ENCODE peak calls at places on chromosomes 3 and 15, in nine cellular contexts. C is K562, P is transverse colon, I is stomach, U is ovary, H is A549, K is tibial nerve, F is HepG2, A is sigmoid colon. S is an unnamed sample.

GRCh38 chr3:52873433-52874159 is 23.8 kb downstream of the STIMATE start:
- DNase-seq in U (no peak), K (no peak), F (no peak), H (no peak), I (no peak), P (no peak), C (peak; percentile 19), A (no peak), S (no peak)

GRCh38 chr15:96395687-96396086 is 65.2 kb downstream of the NR2F2 start:
- DNase-seq in K (no peak), A (no peak), H (no peak), C (no peak), P (no peak), U (no peak), I (peak; percentile 43), F (peak; percentile 19), S (no peak)

GRCh38 chr3:34947849-34948248 is 691.5 kb upstream of the ARPP21 start:
- DNase-seq in K (no peak), F (no peak), U (no peak), A (no peak), I (no peak), P (no peak), H (no peak), C (no peak), S (no peak)

GRCh38 chr15:25173241-25174028 is 218.6 kb downstream of the SNRPN start:
- DNase-seq in A (no peak), P (no peak), H (no peak), F (no peak), K (no peak), I (peak; percentile 11), C (no peak), U (peak; percentile 1), S (peak; percentile 60)

GRCh38 chr3:15391007-15391406 is 36.3 kb downstream of the METTL6 start:
- DNase-seq in U (no peak), A (no peak), H (no peak), F (no peak), I (no peak), K (no peak), C (no peak), P (no peak), S (no peak)

GRCh38 chr3:181568248-181568647 is 143.5 kb upstream of the SOX2 start:
- DNase-seq in H (no peak), I (no peak), F (no peak), C (no peak), U (no peak), P (no peak), K (no peak), A (no peak), S (no peak)

GRCh38 chr3:146465713-146466465 is 3.5 kb downstream of the PLSCR2 start:
- DNase-seq in A (no peak), P (no peak), U (no peak), K (no peak), H (no peak), I (no peak), C (no peak), F (no peak), S (no peak)

GRCh38 chr15:52677593-52677992 is 1.6 kb downstream of the ATOSA start:
- DNase-seq in K (no peak), H (no peak), P (no peak), I (no peak), U (no peak), C (no peak), A (no peak), F (no peak), S (no peak)

GRCh38 chr3:127145266-127145665 is 47.7 kb upstream of the PRR23E start:
- DNase-seq in H (no peak), P (no peak), U (no peak), F (no peak), K (no peak), I (peak; percentile 14), A (no peak), C (no peak), S (peak; percentile 36)

GRCh38 chr3:129126726-129127280 is 5.2 kb upstream of the RAB43 start:
- DNase-seq in F (no peak), P (no peak), I (no peak), U (no peak), K (no peak), C (no peak), H (no peak), A (no peak), S (no peak)

GRCh38 chr3:28013864-28014473 is 227.4 kb upstream of the CMC1 start:
- DNase-seq in C (no peak), A (no peak), K (no peak), P (no peak), F (no peak), H (no peak), I (no peak), U (no peak), S (no peak)
- TF ChIP-seq EP300 in C (no peak), A (no peak), K (no peak), P (no peak), F (no peak), H (no peak), I (no peak), U (no peak), S (no peak)

GRCh38 chr15:29086891-29087290 is 182.7 kb downstream of the NSMCE3 start:
- DNase-seq in C (no peak), F (no peak), H (no peak), I (no peak), P (no peak), K (no peak), U (no peak), A (peak; percentile 11), S (no peak)

GRCh38 chr15:29090617-29091466 is 178.8 kb downstream of the NSMCE3 start:
- DNase-seq in I (no peak), U (no peak), H (peak; percentile 52), C (peak; percentile 78), K (no peak), F (peak; percentile 12), P (no peak), A (peak; percentile 47), S (no peak)

GRCh38 chr15:29087521-29088285 is 181.9 kb downstream of the NSMCE3 start:
- DNase-seq in P (no peak), C (no peak), H (no peak), A (peak; percentile 33), K (no peak), U (no peak), F (no peak), I (no peak), S (no peak)

GRCh38 chr15:29089731-29090616 is 179.6 kb downstream of the NSMCE3 start:
- DNase-seq in A (peak; percentile 47), I (no peak), K (no peak), F (no peak), C (no peak), H (no peak), U (no peak), P (no peak), S (no peak)

DNA sequence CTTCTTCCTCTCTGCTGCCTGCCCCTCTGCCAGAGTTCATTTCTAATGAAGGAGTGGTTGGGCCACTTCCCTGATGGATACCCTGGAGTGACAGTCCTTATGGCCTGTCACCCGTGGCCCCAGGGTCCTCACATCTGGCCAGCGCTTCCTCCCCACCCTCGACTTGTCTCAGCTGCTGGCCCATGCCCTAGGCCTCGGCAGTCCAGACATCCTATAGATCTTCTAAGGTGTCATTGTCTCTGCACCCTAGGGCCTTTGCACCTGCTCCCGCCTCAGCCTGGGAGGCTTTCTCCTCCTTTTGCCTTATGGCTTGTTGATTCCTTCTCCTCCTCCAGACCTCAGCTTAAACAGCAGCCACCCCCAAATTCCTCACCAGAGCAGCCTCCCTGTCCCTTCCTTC is 181.0 kb downstream of the NSMCE3 start:
- DNase-seq in C (no peak), A (peak; percentile 26), F (no peak), P (no peak), I (no peak), H (no peak), K (no peak), U (no peak), S (no peak)
- TF ChIP-seq POLR2A in C (no peak), A (no peak), F (no peak), P (no peak), I (no peak), H (no peak), K (no peak), U (no peak), S (no peak)

GRCh38 chr3:63960048-63960711 is 48.0 kb upstream of the SCAANT1 start:
- DNase-seq in I (peak; percentile 43), F (no peak), P (peak; percentile 34), H (peak; percentile 39), K (peak; percentile 33), A (no peak), U (no peak), C (peak; percentile 15), S (no peak)
- TF ChIP-seq EP300 in I (no peak), F (no peak), P (no peak), H (no peak), K (no peak), A (no peak), U (no peak), C (no peak), S (no peak)

GRCh38 chr15:99452010-99452409 is 113.8 kb upstream of the MEF2A start:
- DNase-seq in F (no peak), U (no peak), K (no peak), I (no peak), P (no peak), H (no peak), C (no peak), A (peak; percentile 61), S (no peak)

GRCh38 chr15:99453646-99454045 is 112.1 kb upstream of the MEF2A start:
- DNase-seq in I (no peak), P (no peak), F (no peak), K (no peak), U (no peak), H (no peak), A (peak; percentile 40), C (no peak), S (no peak)

GRCh38 chr15:99451484-99451883 is 114.3 kb upstream of the MEF2A start:
- DNase-seq in C (no peak), F (no peak), U (no peak), H (no peak), I (no peak), P (no peak), K (no peak), A (peak; percentile 35), S (no peak)

GRCh38 chr15:99454107-99454809 is 111.5 kb upstream of the MEF2A start:
- DNase-seq in C (no peak), I (peak; percentile 25), U (no peak), P (no peak), A (peak; percentile 37), H (no peak), F (no peak), K (no peak), S (no peak)

DNA sequence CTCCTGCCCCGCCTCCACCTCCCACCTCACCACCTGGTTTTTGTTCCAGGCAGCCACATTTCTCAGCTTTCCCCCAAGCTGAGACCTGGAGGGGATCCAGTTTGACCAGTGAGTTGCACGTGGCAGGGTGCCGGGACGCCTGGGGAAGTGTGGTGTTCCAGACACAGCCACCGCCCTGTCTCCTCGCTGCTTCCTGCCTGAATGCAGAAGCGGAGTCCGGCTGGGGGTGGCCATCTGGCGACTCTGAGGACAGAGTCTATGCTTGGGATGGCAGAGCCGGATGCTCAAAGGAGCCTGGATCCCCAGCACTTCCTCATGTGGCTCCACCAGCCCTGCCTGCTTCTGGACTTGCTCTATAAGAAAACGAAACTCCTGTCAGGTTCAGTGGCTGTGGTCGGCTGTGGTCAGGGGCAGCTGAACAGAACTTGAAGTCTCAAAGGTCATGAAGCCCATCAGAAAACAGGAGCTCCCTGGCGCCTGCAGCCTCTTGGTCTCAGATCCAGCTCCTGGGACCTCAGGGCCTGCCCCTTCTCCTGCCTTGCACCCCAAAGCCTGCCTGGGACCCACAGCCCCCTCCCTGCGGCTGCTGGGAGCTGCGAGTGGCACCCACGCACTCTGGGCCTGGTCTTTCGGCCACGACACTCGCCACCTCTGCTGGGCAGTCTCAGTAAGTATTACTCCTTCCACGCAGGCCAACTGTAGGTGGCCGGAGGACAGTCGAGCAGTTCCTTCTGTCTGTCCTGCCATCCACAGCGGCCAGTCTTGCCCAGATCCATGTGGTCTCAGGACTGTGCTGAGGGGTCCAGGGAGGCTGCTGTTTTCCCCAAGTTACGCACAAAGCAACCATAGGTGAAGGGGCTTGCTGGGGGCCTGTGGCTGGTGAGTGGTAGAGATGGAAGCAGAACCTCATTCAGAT is 112.8 kb upstream of the MEF2A start:
- DNase-seq in A (peak; percentile 91), H (no peak), P (peak; percentile 67), F (peak; percentile 30), U (no peak), K (peak; percentile 69), I (peak; percentile 83), C (no peak), S (peak; percentile 92)
- TF ChIP-seq POLR2A in A (no peak), H (no peak), P (peak; percentile 23), F (no peak), U (no peak), K (no peak), I (no peak), C (no peak), S (no peak)

S was measured in suprapubic skin.